ENCODE peak calls at places on chromosomes 4 and X, in seven cellular contexts. P is cardiac muscle cell, O is psoas muscle, J is HepG2, G is tibial artery, V is breast epithelium, S is tibial nerve. T is an unnamed sample.
A peak's percentile ranks its signal among the peaks of the same experiment; 100 is the strongest.

GRCh38 chrX:135425026-135425425 is 3.3 kb downstream of the SMIM10L2A start:
- DNase-seq in J (no peak), G (no peak), P (no peak), O (no peak), S (no peak), V (no peak), T (no peak)

GRCh38 chr4:104494161-104494560 is 533 bp downstream of the CXXC4 start:
- DNase-seq in O (no peak), G (no peak), P (no peak), J (peak; percentile 12), V (no peak), S (no peak), T (no peak)

GRCh38 chr4:156638925-156639605 is 332.5 kb downstream of the PDGFC start:
- DNase-seq in J (no peak), O (no peak), P (peak; percentile 81), G (no peak), S (no peak), V (no peak), T (no peak)

GRCh38 chr4:124409044-124409443 is 303.5 kb downstream of the ANKRD50 start:
- DNase-seq in J (no peak), S (no peak), V (no peak), G (no peak), P (no peak), O (no peak), T (no peak)

GRCh38 chrX:124415115-124415798 is 68.9 kb downstream of the SH2D1A start:
- DNase-seq in S (no peak), J (no peak), O (no peak), V (no peak), G (no peak), P (no peak), T (no peak)

GRCh38 chrX:12657881-12658280 is 133.3 kb upstream of the PRPS2 start:
- DNase-seq in J (no peak), G (no peak), V (no peak), P (no peak), O (no peak), S (no peak), T (no peak)

GRCh38 chr4:168019019-168019651 is 73.2 kb upstream of the ANXA10 start:
- DNase-seq in P (peak; percentile 14), O (no peak), G (no peak), S (no peak), J (no peak), V (no peak), T (no peak)

GRCh38 chr4:2857349-2857927 is 13.8 kb downstream of the ADD1 start:
- DNase-seq in G (no peak), V (no peak), P (no peak), O (no peak), J (peak; percentile 75), S (no peak), T (no peak)

GRCh38 chr4:173461170-173461569 is 62.3 kb upstream of the SCRG1 start:
- DNase-seq in P (peak; percentile 15), S (no peak), G (no peak), O (no peak), J (no peak), V (no peak), T (no peak)

GRCh38 chr4:1205641-1206298 is 33.4 kb upstream of the SPON2 start:
- DNase-seq in S (peak; percentile 6), J (no peak), G (peak; percentile 61), P (no peak), O (peak; percentile 18), V (no peak), T (no peak)

GRCh38 chrX:31266172-31267076 is 194.6 kb upstream of the FTHL17 start:
- DNase-seq in O (peak; percentile 38), V (peak; percentile 33), J (peak; percentile 25), P (peak; percentile 24), S (peak; percentile 29), G (peak; percentile 64), T (no peak)

GRCh38 chr4:147362868-147363440 is 117.9 kb upstream of the EDNRA start:
- DNase-seq in V (peak; percentile 40), O (peak; percentile 59), S (peak; percentile 46), P (peak; percentile 88), J (no peak), G (peak; percentile 78), T (no peak)

GRCh38 chr4:30842142-30842541 is 122.0 kb downstream of the PCDH7 start:
- DNase-seq in P (no peak), G (no peak), S (no peak), J (no peak), V (no peak), O (no peak), T (no peak)

GRCh38 chr4:16236402-16237023 is 10.2 kb upstream of the TAPT1 start:
- DNase-seq in S (no peak), O (no peak), J (no peak), P (no peak), V (no peak), G (no peak), T (no peak)

GRCh38 chr4:123826896-123827295 is 430.3 kb downstream of the SPRY1 start:
- DNase-seq in G (no peak), O (peak; percentile 35), P (peak; percentile 68), J (no peak), S (no peak), V (peak; percentile 30), T (no peak)

GRCh38 chr4:105147226-105148151 is 813 bp downstream of the TET2 start:
- DNase-seq in G (no peak), V (no peak), O (no peak), S (no peak), J (peak; percentile 24), P (peak; percentile 44), T (no peak)

GRCh38 chrX:45622538-45622937 is 421.9 kb upstream of the DIPK2B start:
- DNase-seq in J (no peak), O (no peak), V (no peak), G (no peak), P (no peak), S (no peak), T (no peak)

GRCh38 chr4:109389367-109390118 is 44.1 kb upstream of the SEC24B start:
- DNase-seq in P (peak; percentile 8), J (peak; percentile 20), O (no peak), V (no peak), G (no peak), S (no peak), T (no peak)

GRCh38 chr4:110515676-110516075 is 39.7 kb downstream of the ENPEP start:
- DNase-seq in S (no peak), V (no peak), P (no peak), G (no peak), O (no peak), J (no peak), T (no peak)

GRCh38 chr4:120692964-120693363 is 229.6 kb downstream of the PRDM5 start:
- DNase-seq in J (peak; percentile 38), S (no peak), O (no peak), G (no peak), V (no peak), P (peak; percentile 93), T (no peak)

GRCh38 chr4:62288803-62289541 is 1088.8 kb downstream of the ADGRL3 start:
- DNase-seq in V (no peak), P (peak; percentile 0), S (no peak), G (no peak), J (no peak), O (no peak), T (no peak)

GRCh38 chr4:68466185-68466584 is 18.9 kb downstream of the TMPRSS11E start:
- DNase-seq in G (no peak), J (no peak), P (peak; percentile 7), V (no peak), O (no peak), S (no peak), T (no peak)

GRCh38 chr4:100838286-100838685 is 320.5 kb upstream of the EMCN start:
- DNase-seq in J (no peak), S (no peak), O (no peak), P (no peak), G (no peak), V (no peak), T (no peak)

DNA sequence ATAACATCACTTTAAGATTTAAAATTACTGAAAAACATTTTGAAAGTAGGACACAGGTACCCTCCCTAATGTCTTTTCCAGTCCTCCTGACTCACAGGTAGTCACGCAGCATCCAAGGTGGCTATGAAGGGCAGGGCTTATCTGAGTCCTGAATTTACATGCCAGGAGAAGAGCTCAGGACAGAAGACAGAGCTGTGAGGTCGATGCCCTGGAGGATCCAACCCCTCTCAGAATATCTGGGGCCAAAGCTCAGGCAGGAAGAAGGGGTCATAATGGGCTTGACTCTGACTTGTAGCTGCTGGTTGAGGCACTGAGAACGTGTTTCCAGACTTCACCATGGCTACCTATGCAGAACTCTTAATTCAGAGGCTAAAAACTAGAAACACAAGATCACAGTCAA is 177.5 kb downstream of the AASDH start:
- DNase-seq in V (no peak), J (no peak), O (no peak), G (no peak), P (no peak), S (no peak), T (no peak)
- H3K27me3 ChIP-seq in V (no peaks in the 10 kb centered on the region), J (no peaks in the 10 kb centered on the region), O (no peaks in the 10 kb centered on the region), G (no peaks in the 10 kb centered on the region), P (no peaks in the 10 kb centered on the region), S (no peaks in the 10 kb centered on the region), T (no peaks in the 10 kb centered on the region)

GRCh38 chr4:3873446-3874415 is 107.5 kb downstream of the ADRA2C start:
- DNase-seq in G (peak; percentile 63), O (no peak), V (no peak), J (no peak), P (no peak), S (no peak), T (no peak)
- H3K27me3 ChIP-seq in G (no peaks in the 10 kb centered on the region), O (peaks cover 93% of the 10 kb centered on the region), V (no peaks in the 10 kb centered on the region), J (no peaks in the 10 kb centered on the region), P (peaks cover 72% of the 10 kb centered on the region), S (peaks cover 87% of the 10 kb centered on the region), T (peaks cover 52% of the 10 kb centered on the region)

GRCh38 chr4:183918696-183919095 is 13.6 kb downstream of the STOX2 start:
- DNase-seq in G (no peak), S (no peak), O (no peak), V (no peak), P (no peak), J (no peak), T (no peak)
- H3K27me3 ChIP-seq in G (no peaks in the 10 kb centered on the region), S (no peaks in the 10 kb centered on the region), O (no peaks in the 10 kb centered on the region), V (no peaks in the 10 kb centered on the region), P (no peaks in the 10 kb centered on the region), J (no peaks in the 10 kb centered on the region), T (no peaks in the 10 kb centered on the region)

GRCh38 chr4:20252656-20253271 is 1.1 kb downstream of the SLIT2 start:
- DNase-seq in V (no peak), O (peak; percentile 40), J (no peak), G (peak; percentile 74), P (peak; percentile 51), S (peak; percentile 20), T (no peak)
- H3K27me3 ChIP-seq in V (no peaks in the 10 kb centered on the region), O (peaks cover 35% of the 10 kb centered on the region), J (peaks cover 1% of the 10 kb centered on the region), G (no peaks in the 10 kb centered on the region), P (no peaks in the 10 kb centered on the region), S (peaks cover 12% of the 10 kb centered on the region), T (peaks cover 66% of the 10 kb centered on the region)